ENCODE peak calls at places on chromosome 12, in four cellular contexts. One of them, this sample, is unnamed.

GRCh38 chr12:113466770-113467153 is 4.9 kb downstream of the LHX5 start:
- DNase-seq in hippocampal formation: no peak
- DNase-seq in activated naive CD4-positive, alpha-beta T cell treated with Interleukin-2 at 50 U/mL for 16 hours: no peak
- DNase-seq in immature natural killer cell: no peak
- DNase-seq in this sample: no peak

GRCh38 chr12:52434096-52434733 is at the start of gene KRT75:
- DNase-seq in immature natural killer cell: no peak
- DNase-seq in activated naive CD4-positive, alpha-beta T cell treated with Interleukin-2 at 50 U/mL for 16 hours: no peak
- DNase-seq in hippocampal formation: no peak
- DNase-seq in this sample: no peak

GRCh38 chr12:2268478-2269286 is 215.9 kb downstream of the CACNA1C start:
- DNase-seq in immature natural killer cell: no peak
- DNase-seq in hippocampal formation: no peak
- DNase-seq in activated naive CD4-positive, alpha-beta T cell treated with Interleukin-2 at 50 U/mL for 16 hours: no peak
- DNase-seq in this sample: no peak

GRCh38 chr12:25590021-25590721 is 37.1 kb upstream of the LMNTD1 start:
- DNase-seq in activated naive CD4-positive, alpha-beta T cell treated with Interleukin-2 at 50 U/mL for 16 hours: no peak
- DNase-seq in hippocampal formation: no peak
- DNase-seq in immature natural killer cell: peak
- DNase-seq in this sample: peak

GRCh38 chr12:8658361-8658760 is 4.3 kb downstream of the MFAP5 start:
- DNase-seq in activated naive CD4-positive, alpha-beta T cell treated with Interleukin-2 at 50 U/mL for 16 hours: no peak
- DNase-seq in immature natural killer cell: no peak
- DNase-seq in hippocampal formation: no peak
- DNase-seq in this sample: no peak

GRCh38 chr12:7161327-7161726 is 28.2 kb upstream of the PEX5 start:
- DNase-seq in activated naive CD4-positive, alpha-beta T cell treated with Interleukin-2 at 50 U/mL for 16 hours: no peak
- DNase-seq in immature natural killer cell: no peak
- DNase-seq in hippocampal formation: no peak
- DNase-seq in this sample: no peak

GRCh38 chr12:116591608-116592115 is 32.5 kb downstream of the MAP1LC3B2 start:
- DNase-seq in hippocampal formation: no peak
- DNase-seq in immature natural killer cell: no peak
- DNase-seq in activated naive CD4-positive, alpha-beta T cell treated with Interleukin-2 at 50 U/mL for 16 hours: no peak
- DNase-seq in this sample: no peak

GRCh38 chr12:100474617-100475016 is 951 bp downstream of the NR1H4 start:
- DNase-seq in immature natural killer cell: no peak
- DNase-seq in hippocampal formation: no peak
- DNase-seq in activated naive CD4-positive, alpha-beta T cell treated with Interleukin-2 at 50 U/mL for 16 hours: no peak
- DNase-seq in this sample: no peak

GRCh38 chr12:92393504-92393903 is 247.9 kb upstream of the BTG1 start:
- DNase-seq in immature natural killer cell: peak
- DNase-seq in activated naive CD4-positive, alpha-beta T cell treated with Interleukin-2 at 50 U/mL for 16 hours: no peak
- DNase-seq in hippocampal formation: no peak
- DNase-seq in this sample: peak

GRCh38 chr12:32048791-32049190 is 57.9 kb upstream of the BICD1 start:
- DNase-seq in immature natural killer cell: no peak
- DNase-seq in hippocampal formation: no peak
- DNase-seq in activated naive CD4-positive, alpha-beta T cell treated with Interleukin-2 at 50 U/mL for 16 hours: no peak
- DNase-seq in this sample: no peak

GRCh38 chr12:113825705-113826104 is 140.4 kb downstream of the RBM19 start:
- DNase-seq in immature natural killer cell: no peak
- DNase-seq in hippocampal formation: no peak
- DNase-seq in activated naive CD4-positive, alpha-beta T cell treated with Interleukin-2 at 50 U/mL for 16 hours: no peak
- DNase-seq in this sample: no peak

This sample was measured in activated naive CD8-positive, alpha-beta T cell treated with anti-CD3 and anti-CD28 coated beads, Interleukin-2, amount 50 U/mL, for 24 hours.